ENCODE peak calls at places on chromosome 4, in four cellular contexts. One of them, this sample, is unnamed.

GRCh38 chr4:45629717-45630116 is 494.1 kb downstream of the GABRG1 start:
- DNase-seq in cardiac muscle cell: peak
- DNase-seq in AG04450: no peak
- DNase-seq in suprapubic skin: no peak
- DNase-seq in this sample: no peak

GRCh38 chr4:122434285-122434684 is 22.2 kb downstream of the IL2 start:
- DNase-seq in cardiac muscle cell: no peak
- DNase-seq in AG04450: no peak
- DNase-seq in suprapubic skin: no peak
- DNase-seq in this sample: no peak

GRCh38 chr4:174628206-174628605 is 105.9 kb upstream of the HPGD start:
- DNase-seq in cardiac muscle cell: no peak
- DNase-seq in AG04450: no peak
- DNase-seq in suprapubic skin: no peak
- DNase-seq in this sample: peak

GRCh38 chr4:123444298-123444731 is 47.7 kb downstream of the SPRY1 start:
- DNase-seq in cardiac muscle cell: peak
- DNase-seq in AG04450: no peak
- DNase-seq in suprapubic skin: no peak
- DNase-seq in this sample: peak

GRCh38 chr4:139176299-139177048 is 544 bp downstream of the ELF2 start:
- DNase-seq in cardiac muscle cell: peak
- DNase-seq in AG04450: no peak
- DNase-seq in suprapubic skin: peak
- DNase-seq in this sample: no peak

GRCh38 chr4:102625232-102625930 is 124.2 kb downstream of the NFKB1 start:
- DNase-seq in cardiac muscle cell: peak
- DNase-seq in AG04450: no peak
- DNase-seq in suprapubic skin: no peak
- DNase-seq in this sample: no peak

GRCh38 chr4:184745747-184746531 is 12.0 kb upstream of the CENPU start:
- DNase-seq in cardiac muscle cell: peak
- DNase-seq in AG04450: peak
- DNase-seq in suprapubic skin: no peak
- DNase-seq in this sample: peak

GRCh38 chr4:65798498-65799127 is 128.3 kb upstream of the EPHA5 start:
- DNase-seq in cardiac muscle cell: no peak
- DNase-seq in AG04450: no peak
- DNase-seq in suprapubic skin: no peak
- DNase-seq in this sample: no peak

GRCh38 chr4:78766026-78766425 is 10.1 kb upstream of the BMP2K start:
- DNase-seq in cardiac muscle cell: peak
- DNase-seq in AG04450: peak
- DNase-seq in suprapubic skin: no peak
- DNase-seq in this sample: no peak

GRCh38 chr4:122930877-122931276 is 8.5 kb upstream of the NUDT6 start:
- DNase-seq in cardiac muscle cell: peak
- DNase-seq in AG04450: no peak
- DNase-seq in suprapubic skin: no peak
- DNase-seq in this sample: no peak

GRCh38 chr4:139163806-139164206 is 13.2 kb downstream of the ELF2 start:
- DNase-seq in cardiac muscle cell: no peak
- DNase-seq in AG04450: no peak
- DNase-seq in suprapubic skin: no peak
- DNase-seq in this sample: no peak

GRCh38 chr4:38753021-38753806 is 29.6 kb downstream of the TLR10 start:
- DNase-seq in cardiac muscle cell: peak
- DNase-seq in AG04450: peak
- DNase-seq in suprapubic skin: peak
- DNase-seq in this sample: peak

GRCh38 chr4:6179362-6179761 is 21.0 kb downstream of the JAKMIP1 start:
- DNase-seq in cardiac muscle cell: no peak
- DNase-seq in AG04450: no peak
- DNase-seq in suprapubic skin: no peak
- DNase-seq in this sample: no peak

GRCh38 chr4:69095301-69095731 is 958 bp upstream of the UGT2B7 start:
- DNase-seq in cardiac muscle cell: no peak
- DNase-seq in AG04450: peak
- DNase-seq in suprapubic skin: no peak
- DNase-seq in this sample: peak

GRCh38 chr4:73691759-73692158 is 48.6 kb upstream of the CXCL8 start:
- DNase-seq in cardiac muscle cell: no peak
- DNase-seq in AG04450: no peak
- DNase-seq in suprapubic skin: no peak
- DNase-seq in this sample: no peak

GRCh38 chr4:119172223-119172622 is 36.6 kb downstream of the MYOZ2 start:
- DNase-seq in cardiac muscle cell: no peak
- DNase-seq in AG04450: no peak
- DNase-seq in suprapubic skin: no peak
- DNase-seq in this sample: no peak

GRCh38 chr4:144801731-144802130 is 155.8 kb downstream of the HHIP start:
- DNase-seq in cardiac muscle cell: peak
- DNase-seq in AG04450: no peak
- DNase-seq in suprapubic skin: no peak
- DNase-seq in this sample: no peak

GRCh38 chr4:153245775-153246174 is 41.5 kb downstream of the TRIM2 start:
- DNase-seq in cardiac muscle cell: no peak
- DNase-seq in AG04450: no peak
- DNase-seq in suprapubic skin: no peak
- DNase-seq in this sample: no peak

GRCh38 chr4:153248641-153249198 is 44.5 kb downstream of the TRIM2 start:
- DNase-seq in cardiac muscle cell: no peak
- DNase-seq in AG04450: no peak
- DNase-seq in suprapubic skin: no peak
- DNase-seq in this sample: no peak

GRCh38 chr4:153244969-153245368 is 40.7 kb downstream of the TRIM2 start:
- DNase-seq in cardiac muscle cell: no peak
- DNase-seq in AG04450: no peak
- DNase-seq in suprapubic skin: no peak
- DNase-seq in this sample: no peak

GRCh38 chr4:153247116-153247490 is 42.9 kb downstream of the TRIM2 start:
- DNase-seq in cardiac muscle cell: no peak
- DNase-seq in AG04450: no peak
- DNase-seq in suprapubic skin: no peak
- DNase-seq in this sample: no peak

DNA sequence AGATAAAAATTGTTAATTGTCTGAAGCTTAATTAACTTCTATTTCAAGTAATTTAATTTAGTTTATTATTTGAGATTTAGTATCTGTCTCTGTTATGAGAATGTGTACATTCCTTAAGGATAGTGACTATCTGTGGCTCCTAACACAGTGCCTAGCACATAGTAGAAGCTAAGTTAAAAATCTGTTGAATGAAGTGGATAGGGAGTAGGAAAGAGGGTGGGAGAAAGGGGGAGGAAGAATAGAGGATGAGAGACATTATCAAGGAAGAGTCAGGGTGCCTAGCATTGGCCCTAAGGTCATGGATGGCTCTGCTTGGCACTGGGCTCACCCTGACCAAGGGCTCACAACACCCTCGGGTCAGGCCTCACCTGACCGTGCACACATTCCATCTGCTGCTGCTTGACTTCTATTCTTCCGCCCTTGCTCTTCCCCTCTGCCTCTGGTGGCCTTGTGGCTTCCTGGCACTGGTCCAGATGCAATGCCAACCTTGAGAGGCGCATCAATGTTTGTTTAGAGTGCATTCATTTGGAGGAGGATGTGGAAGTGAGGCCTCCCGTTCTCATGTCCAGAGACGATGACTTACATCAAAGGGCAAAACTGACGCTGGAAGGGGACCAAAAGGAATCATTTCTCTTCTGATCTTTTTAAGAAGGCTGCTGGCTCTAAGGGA is 42.3 kb downstream of the TRIM2 start:
- DNase-seq in cardiac muscle cell: no peak
- DNase-seq in AG04450: no peak
- DNase-seq in suprapubic skin: no peak
- DNase-seq in this sample: no peak
- H3K4me3 ChIP-seq in cardiac muscle cell: no peak
- H3K4me3 ChIP-seq in AG04450: no peak
- H3K4me3 ChIP-seq in suprapubic skin: no peak
- H3K4me3 ChIP-seq in this sample: no peak

DNA sequence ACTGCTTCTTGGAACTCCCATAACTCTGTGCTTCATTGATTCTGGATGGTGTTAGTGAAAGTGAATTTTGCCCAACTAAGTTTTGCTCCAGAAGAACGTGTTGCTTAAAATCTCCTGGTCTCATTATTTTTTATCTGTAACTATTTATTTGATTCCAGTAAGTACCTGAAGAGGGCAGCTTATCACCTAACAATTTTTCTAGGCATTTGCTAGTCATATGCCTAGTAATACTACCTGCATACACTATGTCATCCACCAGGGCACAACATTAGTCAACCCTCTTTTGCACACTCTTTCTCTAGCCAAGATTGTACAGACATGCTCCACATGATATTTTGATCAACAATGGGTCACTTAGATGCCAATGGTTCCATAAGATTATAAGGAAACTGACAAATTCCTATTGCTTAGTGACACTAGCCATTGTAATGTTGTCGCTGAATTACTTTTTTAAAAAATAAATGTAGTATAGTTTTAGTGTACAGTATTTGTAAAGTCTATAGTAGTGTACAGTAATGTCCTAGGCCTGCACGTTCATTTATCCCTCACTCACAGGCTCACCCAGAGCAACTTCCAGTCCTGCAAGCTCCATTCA is 499.9 kb upstream of the AADAT start:
- DNase-seq in cardiac muscle cell: no peak
- DNase-seq in AG04450: no peak
- DNase-seq in suprapubic skin: no peak
- DNase-seq in this sample: peak
- TF ChIP-seq CTCF in cardiac muscle cell: no peak
- TF ChIP-seq CTCF in AG04450: peak
- TF ChIP-seq CTCF in suprapubic skin: no peak
- TF ChIP-seq CTCF in this sample: peak

GRCh38 chr4:187433141-187433540 is 562.4 kb upstream of the ZFP42 start:
- DNase-seq in cardiac muscle cell: no peak
- DNase-seq in AG04450: no peak
- DNase-seq in suprapubic skin: no peak
- DNase-seq in this sample: no peak
- H3K4me3 ChIP-seq in cardiac muscle cell: no peak
- H3K4me3 ChIP-seq in AG04450: no peak
- H3K4me3 ChIP-seq in suprapubic skin: no peak
- H3K4me3 ChIP-seq in this sample: no peak

GRCh38 chr4:109931318-109931717 is 18.6 kb downstream of the EGF start:
- DNase-seq in cardiac muscle cell: no peak
- DNase-seq in AG04450: no peak
- DNase-seq in suprapubic skin: no peak
- DNase-seq in this sample: no peak
- TF ChIP-seq CTCF in cardiac muscle cell: no peak
- TF ChIP-seq CTCF in AG04450: no peak
- TF ChIP-seq CTCF in suprapubic skin: no peak
- TF ChIP-seq CTCF in this sample: no peak

GRCh38 chr4:110612631-110613269 is 10.1 kb downstream of the PITX2 start:
- DNase-seq in cardiac muscle cell: no peak
- DNase-seq in AG04450: no peak
- DNase-seq in suprapubic skin: no peak
- DNase-seq in this sample: no peak
- H3K4me3 ChIP-seq in cardiac muscle cell: no peak
- H3K4me3 ChIP-seq in AG04450: no peak
- H3K4me3 ChIP-seq in suprapubic skin: no peak
- H3K4me3 ChIP-seq in this sample: no peak

DNA sequence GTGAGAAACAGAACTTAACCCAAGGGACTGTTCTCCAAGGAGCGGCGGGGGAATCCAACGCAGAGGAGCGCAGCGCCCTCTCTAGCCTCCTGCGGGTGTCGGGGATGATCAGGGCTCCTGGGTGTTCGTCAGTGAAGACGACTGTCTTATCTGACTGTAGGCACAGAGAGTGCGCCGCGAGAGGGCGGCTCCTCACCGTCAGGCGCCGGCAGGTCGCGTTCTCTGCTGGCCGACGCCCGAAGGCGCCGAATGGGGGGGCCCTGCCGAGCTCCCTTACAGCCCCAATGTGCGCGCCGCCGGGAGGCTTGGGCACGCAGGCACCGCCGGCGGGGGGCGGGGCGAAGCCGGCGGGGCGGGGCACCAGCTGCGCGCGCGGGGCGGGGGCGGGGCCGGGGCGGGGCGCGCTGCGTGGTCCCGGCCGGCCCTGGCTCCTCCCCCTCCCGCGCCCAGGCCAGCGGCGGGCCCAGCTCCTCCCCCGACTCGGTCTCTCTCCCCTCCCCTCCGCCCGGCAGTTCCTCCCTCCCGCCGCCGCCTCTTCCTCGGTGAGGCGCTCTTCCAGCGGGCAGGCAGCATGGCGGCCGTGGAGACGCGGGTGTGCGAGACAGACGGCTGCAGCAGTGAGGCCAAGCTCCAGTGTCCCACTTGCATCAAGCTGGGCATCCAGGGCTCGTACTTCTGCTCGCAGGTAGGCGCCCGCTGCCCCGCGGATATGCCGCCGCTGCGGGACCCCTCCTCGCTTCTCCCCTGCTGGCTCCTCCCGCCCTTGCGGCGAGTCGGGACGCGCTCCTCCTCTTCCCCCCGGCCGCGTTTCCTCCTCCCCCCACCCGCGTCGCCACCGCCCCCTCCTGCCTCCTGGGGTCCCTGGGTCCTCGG is at the start of gene METAP1:
- DNase-seq in cardiac muscle cell: peak
- DNase-seq in AG04450: peak
- DNase-seq in suprapubic skin: peak
- DNase-seq in this sample: peak
- TF ChIP-seq CTCF in cardiac muscle cell: peak
- TF ChIP-seq CTCF in AG04450: peak
- TF ChIP-seq CTCF in suprapubic skin: no peak
- TF ChIP-seq CTCF in this sample: peak

GRCh38 chr4:83219991-83220360 is 64.6 kb downstream of the COQ2 start:
- DNase-seq in cardiac muscle cell: no peak
- DNase-seq in AG04450: no peak
- DNase-seq in suprapubic skin: no peak
- DNase-seq in this sample: no peak
- H3K4me3 ChIP-seq in cardiac muscle cell: no peak
- H3K4me3 ChIP-seq in AG04450: no peak
- H3K4me3 ChIP-seq in suprapubic skin: no peak
- H3K4me3 ChIP-seq in this sample: no peak